ENCODE peak calls at places on chromosome 10, in seven cellular contexts. O, Y, R, V, K, J and W are unnamed samples.

GRCh38 chr10:72688208-72688651 is 3.7 kb upstream of the MCU start:
- DNase-seq in O (no peak), Y (no peak), R (peak; percentile 90), V (no peak), K (peak; percentile 83), J (no peak), W (peak; percentile 91)

GRCh38 chr10:80133221-80133620 is 691 bp downstream of the PLAC9 start:
- DNase-seq in O (no peak), Y (no peak), R (peak; percentile 64), V (no peak), K (peak; percentile 60), J (no peak), W (no peak)

GRCh38 chr10:66637273-66638036 is 288.4 kb upstream of the LRRTM3 start:
- DNase-seq in O (no peak), Y (no peak), R (peak; percentile 15), V (no peak), K (no peak), J (no peak), W (no peak)

GRCh38 chr10:22615101-22615500 is 99.3 kb downstream of the PIP4K2A start:
- DNase-seq in O (no peak), Y (no peak), R (no peak), V (no peak), K (no peak), J (no peak), W (no peak)

GRCh38 chr10:93074597-93075368 is 1.1 kb downstream of the CYP26A1 start:
- DNase-seq in O (no peak), Y (no peak), R (no peak), V (no peak), K (no peak), J (no peak), W (no peak)

GRCh38 chr10:61529208-61529607 is 76.0 kb upstream of the TMEM26 start:
- DNase-seq in O (no peak), Y (no peak), R (no peak), V (no peak), K (no peak), J (no peak), W (peak; percentile 16)

GRCh38 chr10:71718165-71718678 is 1.4 kb downstream of the C10orf105 start:
- DNase-seq in O (no peak), Y (no peak), R (no peak), V (no peak), K (no peak), J (no peak), W (no peak)

GRCh38 chr10:92761576-92761975 is 71.8 kb downstream of the HHEX start:
- DNase-seq in O (no peak), Y (no peak), R (peak; percentile 63), V (no peak), K (peak; percentile 14), J (no peak), W (no peak)

GRCh38 chr10:110679633-110680472 is 35.7 kb downstream of the RBM20 start:
- DNase-seq in O (no peak), Y (no peak), R (no peak), V (no peak), K (no peak), J (no peak), W (no peak)

GRCh38 chr10:5944389-5945202 is 32.7 kb downstream of the IL15RA start:
- DNase-seq in O (peak; percentile 62), Y (no peak), R (peak; percentile 100), V (peak; percentile 22), K (peak; percentile 100), J (peak; percentile 91), W (peak; percentile 100)

GRCh38 chr10:128530301-128530700 is 404.1 kb upstream of the MKI67 start:
- DNase-seq in O (no peak), Y (no peak), R (no peak), V (no peak), K (no peak), J (no peak), W (no peak)

GRCh38 chr10:78756604-78757442 is 311.9 kb upstream of the ZMIZ1 start:
- DNase-seq in O (peak; percentile 91), Y (peak; percentile 48), R (peak; percentile 98), V (peak; percentile 21), K (peak; percentile 96), J (peak; percentile 65), W (peak; percentile 97)

GRCh38 chr10:114575417-114576131 is 82.5 kb downstream of the ABLIM1 start:
- DNase-seq in O (no peak), Y (no peak), R (no peak), V (no peak), K (no peak), J (no peak), W (peak; percentile 24)

GRCh38 chr10:71827828-71828227 is 23.2 kb downstream of the PSAP start:
- DNase-seq in O (no peak), Y (no peak), R (no peak), V (no peak), K (no peak), J (no peak), W (no peak)

GRCh38 chr10:112823604-112824003 is 126.4 kb upstream of the TCF7L2 start:
- DNase-seq in O (no peak), Y (no peak), R (no peak), V (no peak), K (no peak), J (no peak), W (no peak)

GRCh38 chr10:6348091-6348862 is 145.5 kb downstream of the PFKFB3 start:
- DNase-seq in O (peak; percentile 73), Y (peak; percentile 84), R (peak; percentile 44), V (peak; percentile 88), K (no peak), J (peak; percentile 20), W (peak; percentile 59)

GRCh38 chr10:29804025-29804852 is 169.5 kb upstream of the SVIL start:
- DNase-seq in O (peak; percentile 63), Y (peak; percentile 7), R (peak; percentile 96), V (no peak), K (peak; percentile 78), J (peak; percentile 62), W (peak; percentile 87)

GRCh38 chr10:123890246-123890645 is 1.4 kb downstream of the CPXM2 start:
- DNase-seq in O (peak; percentile 32), Y (no peak), R (no peak), V (no peak), K (peak; percentile 50), J (no peak), W (no peak)

GRCh38 chr10:75234683-75235374 is 928 bp downstream of the COMTD1 start:
- DNase-seq in O (no peak), Y (no peak), R (no peak), V (peak; percentile 44), K (no peak), J (no peak), W (no peak)

GRCh38 chr10:109988231-109988630 is 19.6 kb upstream of the ADD3 start:
- DNase-seq in O (no peak), Y (no peak), R (peak; percentile 72), V (no peak), K (no peak), J (no peak), W (no peak)

GRCh38 chr10:73218466-73219191 is 28.4 kb downstream of the DNAJC9 start:
- DNase-seq in O (no peak), Y (no peak), R (peak; percentile 38), V (no peak), K (peak; percentile 29), J (no peak), W (no peak)